ENCODE peak calls at places on chromosomes 5 and 9, in eight cellular contexts. One of them, this sample, is unnamed. For H3K9me3, the result is how much of the 10 kb centered on the place peaks cover.

GRCh38 chr5:27733242-27733641 is 694.9 kb upstream of the CDH9 start:
- DNase-seq in CD4-positive, CD25-positive, alpha-beta regulatory T cell: no peak
- DNase-seq in right atrium auricular region: no peak
- DNase-seq in adipocyte: no peak
- DNase-seq in effector memory CD4-positive, alpha-beta T cell: no peak
- DNase-seq in A549: no peak
- DNase-seq in esophagus squamous epithelium: no peak
- DNase-seq in mammary epithelial cell: no peak
- DNase-seq in this sample: no peak

GRCh38 chr9:88781500-88782391 is 209.5 kb upstream of the S1PR3 start:
- DNase-seq in A549: no peak
- DNase-seq in mammary epithelial cell: no peak
- DNase-seq in esophagus squamous epithelium: no peak
- DNase-seq in effector memory CD4-positive, alpha-beta T cell: no peak
- DNase-seq in adipocyte: peak
- DNase-seq in CD4-positive, CD25-positive, alpha-beta regulatory T cell: no peak
- DNase-seq in right atrium auricular region: peak
- DNase-seq in this sample: no peak

GRCh38 chr5:133796186-133796585 is 172.2 kb downstream of the C5orf15 start:
- DNase-seq in A549: no peak
- DNase-seq in esophagus squamous epithelium: no peak
- DNase-seq in CD4-positive, CD25-positive, alpha-beta regulatory T cell: no peak
- DNase-seq in effector memory CD4-positive, alpha-beta T cell: no peak
- DNase-seq in mammary epithelial cell: no peak
- DNase-seq in adipocyte: no peak
- DNase-seq in right atrium auricular region: no peak
- DNase-seq in this sample: no peak

GRCh38 chr5:6403416-6403815 is 25.1 kb upstream of the MED10 start:
- DNase-seq in mammary epithelial cell: no peak
- DNase-seq in CD4-positive, CD25-positive, alpha-beta regulatory T cell: no peak
- DNase-seq in adipocyte: no peak
- DNase-seq in A549: no peak
- DNase-seq in esophagus squamous epithelium: no peak
- DNase-seq in right atrium auricular region: peak
- DNase-seq in effector memory CD4-positive, alpha-beta T cell: no peak
- DNase-seq in this sample: no peak

GRCh38 chr9:15104826-15105420 is 194.7 kb upstream of the FREM1 start:
- DNase-seq in A549: peak
- DNase-seq in effector memory CD4-positive, alpha-beta T cell: no peak
- DNase-seq in CD4-positive, CD25-positive, alpha-beta regulatory T cell: peak
- DNase-seq in mammary epithelial cell: peak
- DNase-seq in esophagus squamous epithelium: no peak
- DNase-seq in right atrium auricular region: no peak
- DNase-seq in adipocyte: peak
- DNase-seq in this sample: peak

GRCh38 chr9:108850293-108850897 is 5.4 kb downstream of the ACTL7B start:
- DNase-seq in effector memory CD4-positive, alpha-beta T cell: no peak
- DNase-seq in right atrium auricular region: no peak
- DNase-seq in CD4-positive, CD25-positive, alpha-beta regulatory T cell: peak
- DNase-seq in adipocyte: peak
- DNase-seq in mammary epithelial cell: peak
- DNase-seq in esophagus squamous epithelium: no peak
- DNase-seq in A549: no peak
- DNase-seq in this sample: no peak

GRCh38 chr5:76641514-76642120 is 18.4 kb upstream of the F2RL2 start:
- DNase-seq in right atrium auricular region: peak
- DNase-seq in adipocyte: peak
- DNase-seq in effector memory CD4-positive, alpha-beta T cell: peak
- DNase-seq in mammary epithelial cell: peak
- DNase-seq in A549: peak
- DNase-seq in esophagus squamous epithelium: peak
- DNase-seq in CD4-positive, CD25-positive, alpha-beta regulatory T cell: peak
- DNase-seq in this sample: peak

GRCh38 chr5:98770911-98771322 is 2.5 kb upstream of the RGMB start:
- DNase-seq in adipocyte: no peak
- DNase-seq in effector memory CD4-positive, alpha-beta T cell: no peak
- DNase-seq in A549: peak
- DNase-seq in right atrium auricular region: no peak
- DNase-seq in esophagus squamous epithelium: no peak
- DNase-seq in CD4-positive, CD25-positive, alpha-beta regulatory T cell: peak
- DNase-seq in mammary epithelial cell: peak
- DNase-seq in this sample: no peak

GRCh38 chr9:137286980-137287383 is 9.5 kb downstream of the TOR4A start:
- DNase-seq in A549: peak
- DNase-seq in mammary epithelial cell: peak
- DNase-seq in esophagus squamous epithelium: no peak
- DNase-seq in right atrium auricular region: no peak
- DNase-seq in effector memory CD4-positive, alpha-beta T cell: no peak
- DNase-seq in CD4-positive, CD25-positive, alpha-beta regulatory T cell: peak
- DNase-seq in adipocyte: peak
- DNase-seq in this sample: no peak

GRCh38 chr5:12217039-12217438 is 312.8 kb upstream of the CTNND2 start:
- DNase-seq in effector memory CD4-positive, alpha-beta T cell: no peak
- DNase-seq in mammary epithelial cell: no peak
- DNase-seq in adipocyte: no peak
- DNase-seq in A549: no peak
- DNase-seq in esophagus squamous epithelium: no peak
- DNase-seq in right atrium auricular region: no peak
- DNase-seq in CD4-positive, CD25-positive, alpha-beta regulatory T cell: no peak
- DNase-seq in this sample: no peak

GRCh38 chr9:127056446-127056845 is 66.0 kb downstream of the ANGPTL2 start:
- DNase-seq in A549: no peak
- DNase-seq in adipocyte: no peak
- DNase-seq in CD4-positive, CD25-positive, alpha-beta regulatory T cell: no peak
- DNase-seq in right atrium auricular region: no peak
- DNase-seq in mammary epithelial cell: no peak
- DNase-seq in esophagus squamous epithelium: no peak
- DNase-seq in effector memory CD4-positive, alpha-beta T cell: no peak
- DNase-seq in this sample: no peak

GRCh38 chr9:127778280-127779135 is at the start of gene SH2D3C:
- DNase-seq in effector memory CD4-positive, alpha-beta T cell: no peak
- DNase-seq in adipocyte: no peak
- DNase-seq in mammary epithelial cell: no peak
- DNase-seq in CD4-positive, CD25-positive, alpha-beta regulatory T cell: peak
- DNase-seq in right atrium auricular region: no peak
- DNase-seq in A549: no peak
- DNase-seq in esophagus squamous epithelium: no peak
- DNase-seq in this sample: no peak

GRCh38 chr9:134381671-134382505 is 55.6 kb downstream of the RXRA start:
- DNase-seq in esophagus squamous epithelium: no peak
- DNase-seq in mammary epithelial cell: no peak
- DNase-seq in A549: no peak
- DNase-seq in right atrium auricular region: no peak
- DNase-seq in effector memory CD4-positive, alpha-beta T cell: peak
- DNase-seq in CD4-positive, CD25-positive, alpha-beta regulatory T cell: peak
- DNase-seq in adipocyte: no peak
- DNase-seq in this sample: peak

GRCh38 chr5:53368516-53368915 is 111.9 kb upstream of the FST start:
- DNase-seq in CD4-positive, CD25-positive, alpha-beta regulatory T cell: no peak
- DNase-seq in effector memory CD4-positive, alpha-beta T cell: no peak
- DNase-seq in mammary epithelial cell: peak
- DNase-seq in adipocyte: no peak
- DNase-seq in esophagus squamous epithelium: no peak
- DNase-seq in right atrium auricular region: no peak
- DNase-seq in A549: no peak
- DNase-seq in this sample: no peak

DNA sequence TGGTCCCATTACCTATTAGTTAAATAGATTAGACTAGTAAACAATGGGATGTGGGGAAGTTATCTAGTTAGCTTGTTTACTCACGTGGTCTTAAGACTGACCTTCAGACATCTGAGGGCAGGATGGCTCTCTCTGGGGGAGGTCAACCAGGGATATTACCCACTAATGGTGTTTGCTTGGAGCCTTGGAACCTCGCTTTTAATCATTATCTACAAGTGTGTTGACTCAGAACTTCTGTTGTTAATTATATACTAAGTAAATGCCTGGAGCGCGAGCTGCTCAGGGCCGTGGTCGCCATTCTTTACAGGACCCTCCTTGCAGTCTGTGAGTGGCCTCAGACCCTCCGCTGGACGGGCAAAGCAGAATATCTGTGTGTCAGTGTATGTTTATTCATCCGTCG is 48.5 kb upstream of the ZNF354A start:
- DNase-seq in A549: no peak
- DNase-seq in adipocyte: no peak
- DNase-seq in right atrium auricular region: no peak
- DNase-seq in effector memory CD4-positive, alpha-beta T cell: no peak
- DNase-seq in mammary epithelial cell: no peak
- DNase-seq in esophagus squamous epithelium: no peak
- DNase-seq in CD4-positive, CD25-positive, alpha-beta regulatory T cell: no peak
- DNase-seq in this sample: no peak
- H3K9me3 ChIP-seq in A549: under half
- H3K9me3 ChIP-seq in adipocyte: under half
- H3K9me3 ChIP-seq in right atrium auricular region: under half
- H3K9me3 ChIP-seq in effector memory CD4-positive, alpha-beta T cell: under half
- H3K9me3 ChIP-seq in mammary epithelial cell: under half
- H3K9me3 ChIP-seq in esophagus squamous epithelium: under half
- H3K9me3 ChIP-seq in CD4-positive, CD25-positive, alpha-beta regulatory T cell: under half
- H3K9me3 ChIP-seq in this sample: under half

GRCh38 chr5:24864244-24864643 is 219.5 kb upstream of the CDH10 start:
- DNase-seq in A549: no peak
- DNase-seq in CD4-positive, CD25-positive, alpha-beta regulatory T cell: no peak
- DNase-seq in adipocyte: no peak
- DNase-seq in esophagus squamous epithelium: no peak
- DNase-seq in right atrium auricular region: no peak
- DNase-seq in mammary epithelial cell: no peak
- DNase-seq in effector memory CD4-positive, alpha-beta T cell: no peak
- DNase-seq in this sample: no peak
- H3K9me3 ChIP-seq in A549: under half
- H3K9me3 ChIP-seq in CD4-positive, CD25-positive, alpha-beta regulatory T cell: under half
- H3K9me3 ChIP-seq in adipocyte: under half
- H3K9me3 ChIP-seq in esophagus squamous epithelium: under half
- H3K9me3 ChIP-seq in right atrium auricular region: under half
- H3K9me3 ChIP-seq in mammary epithelial cell: under half
- H3K9me3 ChIP-seq in effector memory CD4-positive, alpha-beta T cell: under half
- H3K9me3 ChIP-seq in this sample: under half

GRCh38 chr9:114932502-114932901 is 2.1 kb upstream of the TNFSF8 start:
- DNase-seq in adipocyte: no peak
- DNase-seq in right atrium auricular region: no peak
- DNase-seq in A549: no peak
- DNase-seq in CD4-positive, CD25-positive, alpha-beta regulatory T cell: no peak
- DNase-seq in effector memory CD4-positive, alpha-beta T cell: no peak
- DNase-seq in mammary epithelial cell: no peak
- DNase-seq in esophagus squamous epithelium: no peak
- DNase-seq in this sample: no peak

GRCh38 chr9:114931407-114931806 is 1.0 kb upstream of the TNFSF8 start:
- DNase-seq in effector memory CD4-positive, alpha-beta T cell: no peak
- DNase-seq in right atrium auricular region: no peak
- DNase-seq in adipocyte: no peak
- DNase-seq in mammary epithelial cell: no peak
- DNase-seq in esophagus squamous epithelium: no peak
- DNase-seq in A549: no peak
- DNase-seq in CD4-positive, CD25-positive, alpha-beta regulatory T cell: no peak
- DNase-seq in this sample: no peak

GRCh38 chr9:114938687-114939575 is 8.5 kb upstream of the TNFSF8 start:
- DNase-seq in effector memory CD4-positive, alpha-beta T cell: no peak
- DNase-seq in esophagus squamous epithelium: no peak
- DNase-seq in right atrium auricular region: no peak
- DNase-seq in CD4-positive, CD25-positive, alpha-beta regulatory T cell: peak
- DNase-seq in adipocyte: peak
- DNase-seq in mammary epithelial cell: no peak
- DNase-seq in A549: no peak
- DNase-seq in this sample: no peak

DNA sequence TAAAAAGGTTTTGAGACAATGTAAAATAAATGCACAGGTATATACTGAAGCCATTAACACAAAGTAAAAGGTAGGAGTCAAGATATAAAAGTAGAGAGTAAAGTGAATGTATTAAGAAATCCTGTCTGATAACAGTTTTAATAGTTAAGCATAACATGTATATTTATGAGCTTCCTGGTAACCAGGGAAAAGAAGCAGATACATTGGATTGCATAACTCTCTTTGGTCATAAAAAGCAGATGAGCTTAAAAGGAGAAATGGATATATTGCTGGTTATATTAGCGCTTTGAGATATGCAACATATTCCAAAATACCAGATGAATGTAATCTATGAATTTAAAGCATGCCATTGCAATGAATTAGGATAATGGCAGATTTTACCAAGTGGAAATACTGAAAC is 6.2 kb upstream of the TNFSF8 start:
- DNase-seq in adipocyte: no peak
- DNase-seq in mammary epithelial cell: no peak
- DNase-seq in right atrium auricular region: no peak
- DNase-seq in A549: no peak
- DNase-seq in esophagus squamous epithelium: no peak
- DNase-seq in CD4-positive, CD25-positive, alpha-beta regulatory T cell: no peak
- DNase-seq in effector memory CD4-positive, alpha-beta T cell: no peak
- DNase-seq in this sample: no peak
- H3K9me3 ChIP-seq in adipocyte: under half
- H3K9me3 ChIP-seq in mammary epithelial cell: under half
- H3K9me3 ChIP-seq in right atrium auricular region: under half
- H3K9me3 ChIP-seq in A549: under half
- H3K9me3 ChIP-seq in esophagus squamous epithelium: under half
- H3K9me3 ChIP-seq in CD4-positive, CD25-positive, alpha-beta regulatory T cell: under half
- H3K9me3 ChIP-seq in effector memory CD4-positive, alpha-beta T cell: under half
- H3K9me3 ChIP-seq in this sample: under half

GRCh38 chr5:180215738-180216630 is 7.0 kb upstream of the RASGEF1C start:
- DNase-seq in esophagus squamous epithelium: no peak
- DNase-seq in CD4-positive, CD25-positive, alpha-beta regulatory T cell: no peak
- DNase-seq in A549: no peak
- DNase-seq in right atrium auricular region: peak
- DNase-seq in mammary epithelial cell: no peak
- DNase-seq in effector memory CD4-positive, alpha-beta T cell: no peak
- DNase-seq in adipocyte: no peak
- DNase-seq in this sample: no peak
- H3K9me3 ChIP-seq in esophagus squamous epithelium: under half
- H3K9me3 ChIP-seq in CD4-positive, CD25-positive, alpha-beta regulatory T cell: under half
- H3K9me3 ChIP-seq in A549: under half
- H3K9me3 ChIP-seq in right atrium auricular region: under half
- H3K9me3 ChIP-seq in mammary epithelial cell: under half
- H3K9me3 ChIP-seq in effector memory CD4-positive, alpha-beta T cell: under half
- H3K9me3 ChIP-seq in adipocyte: under half
- H3K9me3 ChIP-seq in this sample: under half

DNA sequence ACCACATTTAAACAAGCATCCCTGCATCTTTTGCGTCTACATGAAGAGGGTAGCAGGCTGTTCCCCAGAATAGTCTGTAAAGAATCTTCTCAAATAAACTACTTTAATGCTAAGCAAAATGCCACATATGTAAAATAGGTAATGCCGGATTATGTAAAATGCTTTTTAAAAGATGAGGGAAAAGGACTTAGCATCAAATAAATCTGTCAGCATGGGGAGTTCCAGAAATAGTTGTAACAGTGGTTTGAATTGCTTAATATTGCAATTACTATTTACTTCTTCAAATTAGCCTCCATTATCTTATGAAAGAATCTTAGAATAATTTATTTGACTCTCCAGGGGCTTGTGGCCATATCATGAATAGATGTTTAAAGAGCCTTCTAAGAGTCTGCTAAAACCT is 2127.2 kb upstream of the WWC1 start:
- DNase-seq in CD4-positive, CD25-positive, alpha-beta regulatory T cell: no peak
- DNase-seq in esophagus squamous epithelium: no peak
- DNase-seq in adipocyte: no peak
- DNase-seq in right atrium auricular region: no peak
- DNase-seq in mammary epithelial cell: no peak
- DNase-seq in A549: no peak
- DNase-seq in effector memory CD4-positive, alpha-beta T cell: no peak
- DNase-seq in this sample: no peak
- H3K9me3 ChIP-seq in CD4-positive, CD25-positive, alpha-beta regulatory T cell: under half
- H3K9me3 ChIP-seq in esophagus squamous epithelium: under half
- H3K9me3 ChIP-seq in adipocyte: under half
- H3K9me3 ChIP-seq in right atrium auricular region: under half
- H3K9me3 ChIP-seq in mammary epithelial cell: under half
- H3K9me3 ChIP-seq in A549: under half
- H3K9me3 ChIP-seq in effector memory CD4-positive, alpha-beta T cell: under half
- H3K9me3 ChIP-seq in this sample: under half

This sample was measured in T-helper 17 cell.